ENCODE peak calls at places on chromosomes 1 and 21, in six cellular contexts. A is LHCN-M2; W is left ventricle myocardium superior; B is KBM-7; O is stimulated activated CD4-positive, alpha-beta T cell treated with anti-CD3 and anti-CD28 coated beads, Interleukin-12 subunit alpha, Interleukin-12 subunit beta, amount 100 ng/mL, for 4 hours; R is mesendoderm. J is an unnamed sample.

GRCh38 chr1:168794057-168794456 is 65.1 kb upstream of the DPT start:
- DNase-seq in W (no peak), R (peak; percentile 22), O (no peak), B (no peak), A (peak; percentile 8), J (no peak)

GRCh38 chr1:42476605-42477004 is 13.5 kb downstream of the CCDC30 start:
- DNase-seq in B (no peak), A (no peak), R (no peak), O (no peak), W (no peak), J (no peak)

GRCh38 chr21:46457801-46458314 is 833 bp upstream of the DIP2A start:
- DNase-seq in R (peak; percentile 66), B (peak; percentile 62), W (peak; percentile 62), A (peak; percentile 42), O (peak; percentile 32), J (peak; percentile 55)

GRCh38 chr1:30864681-30865080 is 43.9 kb downstream of the SDC3 start:
- DNase-seq in W (no peak), O (no peak), B (no peak), R (no peak), A (no peak), J (no peak)

GRCh38 chr1:116415699-116416533 is 42.9 kb downstream of the ATP1A1 start:
- DNase-seq in B (peak; percentile 75), A (no peak), W (peak; percentile 67), O (no peak), R (peak; percentile 96), J (peak; percentile 69)

GRCh38 chr1:43277116-43277876 is 7.5 kb downstream of the TMEM125 start:
- DNase-seq in O (no peak), W (no peak), A (no peak), B (no peak), R (no peak), J (no peak)

GRCh38 chr1:3531928-3532327 is 77.5 kb downstream of the ARHGEF16 start:
- DNase-seq in W (peak; percentile 55), A (no peak), R (no peak), O (no peak), B (no peak), J (no peak)

GRCh38 chr1:246161626-246162025 is 345.5 kb downstream of the SMYD3 start:
- DNase-seq in W (no peak), B (no peak), O (no peak), R (no peak), A (peak; percentile 68), J (no peak)

GRCh38 chr21:17930102-17930501 is 110.9 kb upstream of the C21orf91 start:
- DNase-seq in A (no peak), B (no peak), W (no peak), O (no peak), R (peak; percentile 26), J (no peak)

GRCh38 chr1:164796916-164797315 is 237.9 kb downstream of the PBX1 start:
- DNase-seq in A (peak; percentile 36), B (no peak), O (no peak), W (no peak), R (no peak), J (no peak)

GRCh38 chr1:7967206-7967605 is 5.7 kb downstream of the PARK7 start:
- DNase-seq in W (no peak), A (no peak), B (no peak), R (no peak), O (no peak), J (no peak)

GRCh38 chr1:30695481-30695880 is 27.9 kb downstream of the MATN1 start:
- DNase-seq in A (no peak), B (no peak), O (no peak), R (no peak), W (no peak), J (no peak)

GRCh38 chr21:35147439-35147838 is 98.3 kb upstream of the RUNX1 start:
- DNase-seq in B (no peak), W (no peak), O (no peak), R (peak; percentile 15), A (no peak), J (no peak)

GRCh38 chr1:7393141-7393540 is 378.0 kb upstream of the VAMP3 start:
- DNase-seq in B (no peak), W (no peak), A (peak; percentile 25), R (no peak), O (no peak), J (no peak)

GRCh38 chr21:26851109-26851944 is 6.1 kb upstream of the ADAMTS1 start:
- DNase-seq in B (no peak), R (peak; percentile 57), W (no peak), O (no peak), A (no peak), J (no peak)

GRCh38 chr1:204224655-204225054 is 10.9 kb upstream of the GOLT1A start:
- DNase-seq in W (no peak), O (no peak), R (no peak), B (no peak), A (no peak), J (no peak)

GRCh38 chr1:117015701-117016100 is 14.1 kb downstream of the CD101 start:
- DNase-seq in R (no peak), B (no peak), O (no peak), A (no peak), W (no peak), J (no peak)

GRCh38 chr1:182709225-182709764 is 24.9 kb upstream of the RGS8 start:
- DNase-seq in A (no peak), W (no peak), B (no peak), R (no peak), O (no peak), J (no peak)

GRCh38 chr1:27649306-27649635 is 14.3 kb upstream of the FGR start:
- DNase-seq in R (no peak), O (no peak), A (no peak), B (no peak), W (no peak), J (no peak)

GRCh38 chr1:170545476-170545875 is 13.5 kb downstream of the GORAB start:
- DNase-seq in O (no peak), R (no peak), A (peak; percentile 90), W (no peak), B (no peak), J (no peak)

GRCh38 chr21:38310619-38311018 is 53.8 kb downstream of the KCNJ15 start:
- DNase-seq in O (no peak), B (no peak), R (no peak), A (peak; percentile 74), W (no peak), J (no peak)